ENCODE peak calls at places on chromosome 9, in seven cellular contexts. A is NCI-H2081 treated with DMSO at 0.1 percent for 48 hours, L is GM23338, Q is fibroblast of lung, V is amygdala, J is GM23248, F is pulmonary artery endothelial cell. B is an unnamed sample.

GRCh38 chr9:111095423-111095822 is 57.2 kb upstream of the LPAR1 start:
- DNase-seq in A (no peak), L (peak), Q (no peak), V (no peak), J (peak), F (no peak), B (no peak)

GRCh38 chr9:16755467-16755866 is 115.0 kb downstream of the BNC2 start:
- DNase-seq in A (no peak), L (no peak), Q (no peak), V (no peak), J (no peak), F (no peak), B (no peak)

GRCh38 chr9:131395027-131395744 is 1.3 kb downstream of the PRRC2B start:
- DNase-seq in A (no peak), L (peak), Q (peak), V (peak), J (peak), F (no peak), B (peak)

GRCh38 chr9:38091310-38092199 is 22.5 kb upstream of the SHB start:
- DNase-seq in A (no peak), L (no peak), Q (no peak), V (no peak), J (no peak), F (no peak), B (no peak)

GRCh38 chr9:37255187-37255586 is 134.8 kb downstream of the ZCCHC7 start:
- DNase-seq in A (no peak), L (no peak), Q (no peak), V (no peak), J (no peak), F (no peak), B (no peak)

GRCh38 chr9:37619806-37620205 is 27.4 kb upstream of the TOMM5 start:
- DNase-seq in A (no peak), L (no peak), Q (no peak), V (no peak), J (no peak), F (no peak), B (no peak)

GRCh38 chr9:70257512-70257911 is 1.3 kb upstream of the SMC5 start:
- DNase-seq in A (no peak), L (no peak), Q (no peak), V (no peak), J (no peak), F (no peak), B (peak)

GRCh38 chr9:83062653-83063527 is at the start of gene RASEF:
- DNase-seq in A (no peak), L (peak), Q (peak), V (no peak), J (peak), F (no peak), B (peak)

GRCh38 chr9:87250205-87250604 is 247.5 kb upstream of the DAPK1 start:
- DNase-seq in A (no peak), L (peak), Q (no peak), V (no peak), J (no peak), F (no peak), B (no peak)

GRCh38 chr9:79672236-79672635 is 100.5 kb downstream of the TLE4 start:
- DNase-seq in A (no peak), L (no peak), Q (no peak), V (no peak), J (no peak), F (no peak), B (no peak)

GRCh38 chr9:16033921-16034320 is 481.1 kb downstream of the CCDC171 start:
- DNase-seq in A (no peak), L (no peak), Q (no peak), V (no peak), J (no peak), F (no peak), B (no peak)

GRCh38 chr9:23851024-23851629 is 25.1 kb upstream of the ELAVL2 start:
- DNase-seq in A (no peak), L (peak), Q (peak), V (no peak), J (peak), F (no peak), B (no peak)

GRCh38 chr9:95522871-95523370 is 6.2 kb upstream of the PTCH1 start:
- DNase-seq in A (no peak), L (no peak), Q (no peak), V (no peak), J (no peak), F (no peak), B (no peak)

GRCh38 chr9:17810728-17811634 is 232.1 kb downstream of the SH3GL2 start:
- DNase-seq in A (no peak), L (peak), Q (peak), V (peak), J (peak), F (peak), B (peak)

GRCh38 chr9:129617167-129617566 is 3.7 kb downstream of the C9orf50 start:
- DNase-seq in A (no peak), L (peak), Q (peak), V (peak), J (peak), F (no peak), B (peak)

GRCh38 chr9:102497709-102498108 is 497.4 kb upstream of the CYLC2 start:
- DNase-seq in A (no peak), L (no peak), Q (no peak), V (no peak), J (no peak), F (no peak), B (no peak)

GRCh38 chr9:97478301-97478981 is 23.0 kb upstream of the TMOD1 start:
- DNase-seq in A (no peak), L (no peak), Q (no peak), V (no peak), J (no peak), F (no peak), B (no peak)

GRCh38 chr9:82152181-82152580 is 163.6 kb downstream of the SPATA31D1 start:
- DNase-seq in A (no peak), L (no peak), Q (peak), V (no peak), J (peak), F (no peak), B (no peak)

GRCh38 chr9:70950270-70950669 is 171.2 kb downstream of the TRPM3 start:
- DNase-seq in A (no peak), L (no peak), Q (no peak), V (no peak), J (no peak), F (no peak), B (no peak)

GRCh38 chr9:73233359-73233758 is 81.7 kb downstream of the ANXA1 start:
- DNase-seq in A (no peak), L (no peak), Q (no peak), V (no peak), J (no peak), F (no peak), B (no peak)

GRCh38 chr9:123609844-123610243 is 253.8 kb downstream of the CRB2 start:
- DNase-seq in A (no peak), L (no peak), Q (no peak), V (peak), J (peak), F (no peak), B (no peak)

GRCh38 chr9:133306242-133307194 is 29.5 kb downstream of the SURF6 start:
- DNase-seq in A (no peak), L (no peak), Q (no peak), V (no peak), J (no peak), F (no peak), B (no peak)

GRCh38 chr9:124285903-124286291 is 28.1 kb downstream of the NEK6 start:
- DNase-seq in A (no peak), L (no peak), Q (peak), V (peak), J (peak), F (peak), B (no peak)

GRCh38 chr9:133327834-133328484 is 8.0 kb downstream of the SURF6 start:
- DNase-seq in A (no peak), L (no peak), Q (no peak), V (no peak), J (no peak), F (no peak), B (no peak)

GRCh38 chr9:121557581-121558422 is 58.2 kb upstream of the GGTA1 start:
- DNase-seq in A (no peak), L (peak), Q (peak), V (peak), J (peak), F (peak), B (peak)

GRCh38 chr9:128114326-128115186 is 13.0 kb downstream of the PTGES2 start:
- DNase-seq in A (no peak), L (no peak), Q (no peak), V (no peak), J (no peak), F (no peak), B (no peak)

GRCh38 chr9:15468113-15468512 is 42.7 kb downstream of the PSIP1 start:
- DNase-seq in A (peak), L (no peak), Q (no peak), V (no peak), J (no peak), F (no peak), B (no peak)

GRCh38 chr9:112051812-112052211 is 123.3 kb downstream of the SUSD1 start:
- DNase-seq in A (no peak), L (no peak), Q (peak), V (no peak), J (peak), F (no peak), B (no peak)

GRCh38 chr9:132639322-132639721 is 30.5 kb downstream of the DDX31 start:
- DNase-seq in A (no peak), L (no peak), Q (no peak), V (no peak), J (no peak), F (no peak), B (no peak)

GRCh38 chr9:21317956-21318923 is 13.1 kb upstream of the IFNA5 start:
- DNase-seq in A (peak), L (peak), Q (peak), V (peak), J (peak), F (peak), B (peak)

GRCh38 chr9:120610975-120611689 is 31.2 kb upstream of the CDK5RAP2 start:
- DNase-seq in A (no peak), L (peak), Q (no peak), V (no peak), J (peak), F (no peak), B (no peak)